ENCODE peak calls at places on chromosome 13, in ten cellular contexts. Y, U, T, V, F, H, O, E, R and C are unnamed samples.

GRCh38 chr13:86174632-86175031 is 375.4 kb upstream of the SLITRK6 start:
- DNase-seq in Y (no peak), U (no peak), T (no peak), V (no peak), F (no peak), H (no peak), O (no peak), E (no peak), R (no peak), C (peak)

GRCh38 chr13:93304868-93305613 is 78.4 kb downstream of the GPC6 start:
- DNase-seq in Y (no peak), U (no peak), T (no peak), V (no peak), F (no peak), H (no peak), O (no peak), E (no peak), R (no peak), C (no peak)

GRCh38 chr13:98399756-98400155 is 177.2 kb downstream of the STK24 start:
- DNase-seq in Y (no peak), U (no peak), T (no peak), V (no peak), F (no peak), H (no peak), O (no peak), E (no peak), R (no peak), C (no peak)

GRCh38 chr13:20608438-20609020 is 41.6 kb downstream of the IFT88 start:
- DNase-seq in Y (no peak), U (no peak), T (no peak), V (no peak), F (no peak), H (no peak), O (no peak), E (no peak), R (no peak), C (peak)

GRCh38 chr13:75316427-75316826 is 165.5 kb downstream of the TBC1D4 start:
- DNase-seq in Y (no peak), U (no peak), T (no peak), V (no peak), F (no peak), H (no peak), O (no peak), E (no peak), R (no peak), C (no peak)

GRCh38 chr13:90792335-90792734 is 555.2 kb upstream of the MIR17HG start:
- DNase-seq in Y (no peak), U (no peak), T (no peak), V (no peak), F (no peak), H (no peak), O (no peak), E (no peak), R (no peak), C (no peak)

GRCh38 chr13:21429217-21429616 is 29.9 kb downstream of the ZDHHC20 start:
- DNase-seq in Y (no peak), U (no peak), T (no peak), V (no peak), F (no peak), H (no peak), O (no peak), E (no peak), R (no peak), C (no peak)

GRCh38 chr13:28327761-28328607 is 166.9 kb downstream of the FLT1 start:
- DNase-seq in Y (no peak), U (no peak), T (no peak), V (no peak), F (no peak), H (no peak), O (no peak), E (no peak), R (no peak), C (no peak)